ENCODE peak calls at places on chromosomes 4 and X, in six cellular contexts. K is A549, I is GM12878, X is K562, H is HepG2, Z is endothelial cell of umbilical vein. N is an unnamed sample.

GRCh38 chrX:9642270-9642995 is 123.2 kb downstream of the GPR143 start:
- DNase-seq in K (no peak), I (no peak), X (no peak), H (no peak), Z (no peak), N (no peak)

GRCh38 chrX:15758140-15758539 is 20.1 kb downstream of the CA5B start:
- DNase-seq in K (no peak), I (no peak), X (no peak), H (no peak), Z (no peak), N (no peak)

GRCh38 chrX:150202641-150203248 is 160.4 kb upstream of the MAMLD1 start:
- DNase-seq in K (peak; percentile 8), I (no peak), X (no peak), H (no peak), Z (peak; percentile 37), N (peak; percentile 44)

GRCh38 chr4:180635276-180635675 is 1607.9 kb upstream of the TENM3 start:
- DNase-seq in K (no peak), I (no peak), X (no peak), H (no peak), Z (no peak), N (no peak)

GRCh38 chr4:120850048-120850599 is 72.4 kb downstream of the PRDM5 start:
- DNase-seq in K (no peak), I (no peak), X (no peak), H (no peak), Z (peak; percentile 16), N (no peak)

GRCh38 chrX:52341493-52341892 is 27.3 kb upstream of the XAGE2 start:
- DNase-seq in K (no peak), I (no peak), X (no peak), H (no peak), Z (no peak), N (no peak)

GRCh38 chr4:138650917-138651564 is 364.5 kb upstream of the NOCT start:
- DNase-seq in K (peak; percentile 16), I (no peak), X (peak; percentile 27), H (no peak), Z (no peak), N (peak; percentile 81)

GRCh38 chr4:20062054-20062453 is 189.7 kb upstream of the SLIT2 start:
- DNase-seq in K (no peak), I (no peak), X (no peak), H (no peak), Z (no peak), N (no peak)

GRCh38 chrX:100883654-100884053 is 9.5 kb upstream of the NOX1 start:
- DNase-seq in K (peak; percentile 40), I (no peak), X (no peak), H (peak; percentile 68), Z (peak; percentile 54), N (no peak)

GRCh38 chr4:56681158-56681848 is at the start of gene HOPX:
- DNase-seq in K (no peak), I (peak; percentile 13), X (no peak), H (no peak), Z (peak; percentile 15), N (peak; percentile 33)

GRCh38 chrX:49876750-49877149 is 2.5 kb upstream of the USP27X start:
- DNase-seq in K (peak; percentile 30), I (no peak), X (peak; percentile 38), H (peak; percentile 55), Z (peak; percentile 39), N (peak; percentile 20)

GRCh38 chr4:124066579-124066978 is 646.0 kb downstream of the ANKRD50 start:
- DNase-seq in K (no peak), I (no peak), X (no peak), H (no peak), Z (no peak), N (no peak)

GRCh38 chr4:10599574-10599973 is 85.0 kb downstream of the CLNK start:
- DNase-seq in K (no peak), I (no peak), X (no peak), H (no peak), Z (no peak), N (no peak)

GRCh38 chr4:98496446-98496845 is 162.0 kb downstream of the TSPAN5 start:
- DNase-seq in K (no peak), I (no peak), X (no peak), H (no peak), Z (no peak), N (no peak)

GRCh38 chr4:155974957-155975356 is 21.3 kb upstream of the CTSO start:
- DNase-seq in K (no peak), I (no peak), X (no peak), H (no peak), Z (no peak), N (no peak)

GRCh38 chr4:155007660-155008176 is 200.7 kb upstream of the NPY2R start:
- DNase-seq in K (no peak), I (no peak), X (no peak), H (no peak), Z (no peak), N (no peak)

GRCh38 chrX:109911046-109911445 is 91.9 kb upstream of the TMEM164 start:
- DNase-seq in K (no peak), I (no peak), X (no peak), H (no peak), Z (peak; percentile 27), N (no peak)

GRCh38 chr4:106676173-106676921 is 307.8 kb upstream of the GIMD1 start:
- DNase-seq in K (no peak), I (no peak), X (no peak), H (no peak), Z (no peak), N (peak; percentile 94)

GRCh38 chr4:57074753-57075152 is 35.4 kb downstream of the IGFBP7 start:
- DNase-seq in K (peak; percentile 36), I (no peak), X (no peak), H (no peak), Z (no peak), N (no peak)

GRCh38 chrX:107547621-107548020 is 80.7 kb upstream of the PRPS1 start:
- DNase-seq in K (no peak), I (no peak), X (no peak), H (no peak), Z (no peak), N (no peak)

GRCh38 chrX:115357316-115357715 is 67.8 kb downstream of the LUZP4 start:
- DNase-seq in K (no peak), I (no peak), X (no peak), H (no peak), Z (no peak), N (no peak)

GRCh38 chr4:16785800-16786527 is 112.5 kb downstream of the LDB2 start:
- DNase-seq in K (no peak), I (no peak), X (no peak), H (no peak), Z (peak; percentile 11), N (no peak)

GRCh38 chrX:129553619-129554288 is 13.7 kb downstream of the OCRL start:
- DNase-seq in K (no peak), I (peak; percentile 27), X (no peak), H (no peak), Z (no peak), N (peak; percentile 55)

GRCh38 chr4:7588002-7588401 is 153.3 kb upstream of the PSAPL1 start:
- DNase-seq in K (no peak), I (no peak), X (no peak), H (no peak), Z (no peak), N (no peak)

GRCh38 chr4:123749408-123749807 is 352.8 kb downstream of the SPRY1 start:
- DNase-seq in K (no peak), I (no peak), X (no peak), H (no peak), Z (peak; percentile 3), N (no peak)

GRCh38 chr4:59500103-59500502 is 1700.0 kb upstream of the ADGRL3 start:
- DNase-seq in K (no peak), I (no peak), X (no peak), H (no peak), Z (no peak), N (no peak)

GRCh38 chr4:105057370-105058096 is 89.1 kb upstream of the TET2 start:
- DNase-seq in K (no peak), I (peak; percentile 75), X (no peak), H (no peak), Z (no peak), N (peak; percentile 83)

DNA sequence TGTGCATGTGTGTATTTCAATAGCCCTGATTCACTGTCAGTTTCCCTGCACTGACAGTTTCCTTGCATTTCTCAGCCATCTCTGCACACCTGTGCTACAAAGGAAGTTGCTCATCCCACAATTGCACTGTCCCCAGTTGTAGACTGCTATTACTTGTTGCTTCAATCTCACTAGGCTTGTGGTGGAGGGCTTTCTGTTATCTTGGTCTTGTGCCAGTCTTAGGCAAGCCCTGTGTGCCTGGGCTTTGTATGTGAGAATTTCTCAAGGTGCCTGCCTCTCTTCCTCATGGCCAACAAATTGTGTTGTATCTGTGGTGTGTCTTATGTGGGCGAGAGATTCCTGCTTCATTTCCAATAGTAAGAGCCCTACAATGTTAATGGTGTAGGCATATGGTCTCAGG is 467.4 kb downstream of the GRIA2 start:
- DNase-seq in K (no peak), I (no peak), X (no peak), H (no peak), Z (no peak), N (no peak)
- TF ChIP-seq MYC in K (no peak), I (no peak), X (no peak), H (no peak), Z (no peak), N (no peak)

DNA sequence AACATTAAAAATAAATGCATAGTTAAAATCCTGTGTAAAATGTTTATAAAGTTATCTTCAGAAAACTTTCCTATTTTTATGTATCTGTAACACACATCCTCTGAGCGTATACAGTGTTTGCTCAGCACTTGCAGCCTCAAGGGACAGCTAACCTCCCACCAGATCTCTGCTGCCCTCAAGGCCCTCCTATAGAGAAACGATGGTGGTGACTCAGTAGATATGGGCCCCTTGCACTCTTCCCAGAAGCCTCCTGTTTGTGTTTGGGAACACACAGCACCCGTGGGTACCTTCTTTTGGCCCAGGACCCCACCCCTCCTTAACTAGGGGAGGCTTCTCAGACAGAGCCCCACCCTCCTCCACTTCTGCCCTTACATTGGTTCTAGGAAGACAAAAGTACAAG is 26.7 kb downstream of the PJA1 start:
- DNase-seq in K (no peak), I (no peak), X (no peak), H (no peak), Z (no peak), N (peak; percentile 71)
- TF ChIP-seq MAX in K (no peak), I (no peak), X (no peak), H (no peak), Z (no peak), N (no peak)

GRCh38 chr4:145566086-145566708 is 53.0 kb upstream of the MMAA start:
- DNase-seq in K (no peak), I (no peak), X (no peak), H (no peak), Z (no peak), N (no peak)
- TF ChIP-seq MYC in K (no peak), I (no peak), X (no peak), H (no peak), Z (no peak), N (no peak)

GRCh38 chr4:71287305-71287704 is 51.5 kb upstream of the SLC4A4 start:
- DNase-seq in K (no peak), I (no peak), X (no peak), H (no peak), Z (no peak), N (no peak)
- TF ChIP-seq MAX in K (no peak), I (no peak), X (no peak), H (no peak), Z (no peak), N (no peak)